ENCODE peak calls at places on chromosomes 5 and 9, in ten cellular contexts. Z is esophagus muscularis mucosa; W is LoVo; K is anterior cingulate cortex; J is mucosa of descending colon; G is amniotic stem cell; N is stimulated activated CD8-positive, alpha-beta memory T cell treated with anti-CD3 and anti-CD28 coated beads, Interleukin-15, amount 100 ng/mL, for 1 hour; F is foreskin fibroblast; U is GM12865; X is SW 1271. Y is an unnamed sample.

GRCh38 chr5:30156156-30156555 is 1037.3 kb upstream of the CDH6 start:
- DNase-seq in U (no peak), X (no peak), J (no peak), F (no peak), Z (no peak), K (no peak), W (no peak), G (no peak), N (no peak), Y (no peak)

GRCh38 chr9:121440265-121440664 is 59.4 kb downstream of the GGTA1 start:
- DNase-seq in F (no peak), Z (no peak), G (no peak), U (no peak), X (no peak), N (no peak), W (peak; percentile 8), K (no peak), J (no peak), Y (peak; percentile 32)

GRCh38 chr5:178116406-178116885 is 3.1 kb downstream of the N4BP3 start:
- DNase-seq in Z (no peak), J (no peak), K (no peak), W (no peak), U (peak; percentile 88), X (no peak), F (no peak), N (peak; percentile 51), G (no peak), Y (no peak)

GRCh38 chr9:21060919-21061561 is 16.7 kb downstream of the IFNB1 start:
- DNase-seq in U (peak; percentile 41), F (peak; percentile 80), Z (peak; percentile 50), J (no peak), W (no peak), K (no peak), G (peak; percentile 3), X (no peak), N (no peak), Y (peak; percentile 14)

GRCh38 chr5:76691470-76692273 is 24.3 kb upstream of the F2R start:
- DNase-seq in F (peak; percentile 66), X (peak; percentile 64), K (no peak), Z (no peak), U (peak; percentile 28), J (no peak), G (no peak), W (no peak), N (no peak), Y (peak; percentile 64)

GRCh38 chr9:70563437-70564204 is 149.2 kb upstream of the KLF9 start:
- DNase-seq in J (no peak), F (peak; percentile 73), N (no peak), Z (no peak), X (no peak), G (peak; percentile 41), W (no peak), U (peak; percentile 86), K (no peak), Y (peak; percentile 64)

GRCh38 chr9:120905794-120906248 is 20.8 kb downstream of the TRAF1 start:
- DNase-seq in U (peak; percentile 12), X (no peak), N (no peak), G (no peak), J (no peak), Z (no peak), F (no peak), W (no peak), K (no peak), Y (no peak)

GRCh38 chr5:146642410-146642809 is 126.4 kb upstream of the GPR151 start:
- DNase-seq in X (no peak), F (no peak), K (no peak), N (no peak), Z (no peak), W (no peak), J (no peak), U (no peak), G (no peak), Y (no peak)

GRCh38 chr9:5688109-5688508 is 59.2 kb downstream of the RIC1 start:
- DNase-seq in Z (no peak), X (no peak), W (no peak), G (no peak), U (peak; percentile 18), K (no peak), F (no peak), J (no peak), N (no peak), Y (peak; percentile 58)

GRCh38 chr9:127968717-127969383 is 11.9 kb downstream of the EEIG1 start:
- DNase-seq in N (no peak), W (peak; percentile 45), Z (no peak), U (no peak), G (peak; percentile 55), K (peak; percentile 72), J (peak; percentile 66), X (peak; percentile 19), F (peak; percentile 92), Y (peak; percentile 76)

GRCh38 chr5:7066471-7067235 is 329.3 kb upstream of the ADCY2 start:
- DNase-seq in K (no peak), J (no peak), F (no peak), G (no peak), X (no peak), Z (peak; percentile 39), U (no peak), W (no peak), N (no peak), Y (no peak)

GRCh38 chr5:148268556-148268955 is at the start of gene SPINK13:
- DNase-seq in J (no peak), W (peak; percentile 71), K (no peak), U (no peak), G (no peak), N (no peak), X (peak; percentile 36), Z (no peak), F (peak; percentile 4), Y (peak; percentile 49)

GRCh38 chr5:92380069-92380770 is 997.1 kb upstream of the ARRDC3 start:
- DNase-seq in W (no peak), N (no peak), G (no peak), K (no peak), X (no peak), J (no peak), Z (no peak), U (no peak), F (peak; percentile 21), Y (no peak)

GRCh38 chr9:27395484-27395921 is 98.6 kb upstream of the EQTN start:
- DNase-seq in G (no peak), U (no peak), J (no peak), N (no peak), Z (no peak), X (no peak), F (no peak), W (no peak), K (peak; percentile 18), Y (peak; percentile 41)

GRCh38 chr5:61623401-61624069 is 291.5 kb downstream of the ZSWIM6 start:
- DNase-seq in G (no peak), F (no peak), X (no peak), K (no peak), U (peak; percentile 12), J (no peak), W (no peak), Z (no peak), N (no peak), Y (peak; percentile 9)

GRCh38 chr9:128551652-128552152 is 685 bp upstream of the SPTAN1 start:
- DNase-seq in X (no peak), K (no peak), Z (no peak), U (no peak), F (no peak), N (no peak), W (no peak), G (no peak), J (no peak), Y (no peak)

GRCh38 chr9:112180387-112180881 is 5.3 kb upstream of the SUSD1 start:
- DNase-seq in K (no peak), N (no peak), G (no peak), X (no peak), J (no peak), W (no peak), U (peak; percentile 28), F (no peak), Z (no peak), Y (no peak)

GRCh38 chr5:80745490-80745889 is 90.7 kb upstream of the DHFR start:
- DNase-seq in Z (no peak), W (no peak), X (no peak), N (no peak), U (no peak), J (no peak), G (no peak), K (no peak), F (peak; percentile 25), Y (peak; percentile 41)